ENCODE peak calls at places on chromosomes 3 and 15, in nine cellular contexts. R is fibroblast of lung, X is left ventricle myocardium inferior, Y is PC-3, D is astrocyte, J is LNCaP clone FGC, T is pancreas, G is fibroblast of pulmonary artery, O is PC-9. C is an unnamed sample.

GRCh38 chr3:72270072-72270611 is 485.2 kb upstream of the PROK2 start:
- DNase-seq in R (peak), X (peak), Y (peak), D (peak), J (peak), T (peak), G (peak), O (peak), C (peak)

GRCh38 chr15:93152264-93152884 is 63.4 kb upstream of the RGMA start:
- DNase-seq in R (no peak), X (no peak), Y (no peak), D (no peak), J (no peak), T (no peak), G (no peak), O (no peak), C (no peak)

GRCh38 chr3:38651153-38651789 is 1.8 kb upstream of the SCN5A start:
- DNase-seq in R (peak), X (peak), Y (peak), D (no peak), J (peak), T (peak), G (peak), O (no peak), C (peak)

GRCh38 chr3:114714237-114714636 is 420.4 kb downstream of the TIGIT start:
- DNase-seq in R (no peak), X (no peak), Y (no peak), D (no peak), J (no peak), T (no peak), G (peak), O (no peak), C (peak)

GRCh38 chr3:128494152-128494650 is 1.2 kb upstream of the GATA2 start:
- DNase-seq in R (no peak), X (no peak), Y (no peak), D (no peak), J (no peak), T (peak), G (no peak), O (no peak), C (no peak)

GRCh38 chr3:162729686-162730085 is 1233.1 kb downstream of the OTOL1 start:
- DNase-seq in R (no peak), X (no peak), Y (peak), D (peak), J (no peak), T (no peak), G (no peak), O (no peak), C (no peak)

GRCh38 chr15:52040167-52040900 is 21.3 kb downstream of the MAPK6 start:
- DNase-seq in R (peak), X (no peak), Y (no peak), D (peak), J (no peak), T (no peak), G (peak), O (no peak), C (peak)

GRCh38 chr3:62252614-62253147 is 120.7 kb downstream of the FEZF2 start:
- DNase-seq in R (peak), X (no peak), Y (no peak), D (peak), J (no peak), T (no peak), G (peak), O (no peak), C (no peak)

GRCh38 chr3:66411436-66411835 is 89.4 kb downstream of the LRIG1 start:
- DNase-seq in R (no peak), X (no peak), Y (no peak), D (no peak), J (no peak), T (no peak), G (no peak), O (no peak), C (no peak)

GRCh38 chr3:184741798-184742675 is 30.2 kb upstream of the MAGEF1 start:
- DNase-seq in R (no peak), X (no peak), Y (no peak), D (no peak), J (no peak), T (peak), G (no peak), O (no peak), C (no peak)

GRCh38 chr15:69666441-69666882 is 213.8 kb downstream of the RPLP1 start:
- DNase-seq in R (peak), X (peak), Y (no peak), D (peak), J (no peak), T (no peak), G (peak), O (no peak), C (peak)

GRCh38 chr3:163056874-163057497 is 1560.4 kb downstream of the OTOL1 start:
- DNase-seq in R (peak), X (no peak), Y (peak), D (no peak), J (peak), T (peak), G (peak), O (no peak), C (peak)

GRCh38 chr15:34055868-34056595 is 17.0 kb upstream of the AVEN start:
- DNase-seq in R (peak), X (no peak), Y (peak), D (peak), J (no peak), T (no peak), G (peak), O (no peak), C (peak)

GRCh38 chr3:101903426-101903825 is 54.1 kb downstream of the NFKBIZ start:
- DNase-seq in R (peak), X (no peak), Y (peak), D (peak), J (no peak), T (no peak), G (peak), O (peak), C (peak)

GRCh38 chr3:85821130-85821756 is 862.5 kb downstream of the CADM2 start:
- DNase-seq in R (peak), X (no peak), Y (peak), D (no peak), J (peak), T (peak), G (peak), O (no peak), C (peak)

GRCh38 chr3:66479532-66479947 is 21.3 kb downstream of the LRIG1 start:
- DNase-seq in R (no peak), X (no peak), Y (no peak), D (no peak), J (no peak), T (no peak), G (no peak), O (no peak), C (no peak)

GRCh38 chr3:27960133-27960532 is 238.0 kb upstream of the EOMES start:
- DNase-seq in R (peak), X (no peak), Y (peak), D (peak), J (no peak), T (no peak), G (peak), O (no peak), C (peak)

GRCh38 chr15:35289029-35289617 is 204.0 kb upstream of the NANOGP8 start:
- DNase-seq in R (peak), X (no peak), Y (peak), D (peak), J (peak), T (no peak), G (peak), O (peak), C (peak)

GRCh38 chr3:142366434-142366833 is 81.4 kb downstream of the XRN1 start:
- DNase-seq in R (no peak), X (no peak), Y (peak), D (no peak), J (no peak), T (no peak), G (peak), O (no peak), C (peak)

GRCh38 chr15:76905855-76906254 is 715 bp upstream of the SCAPER start:
- DNase-seq in R (no peak), X (no peak), Y (no peak), D (no peak), J (no peak), T (no peak), G (no peak), O (no peak), C (no peak)

GRCh38 chr15:60390231-60390630 is 7.6 kb downstream of the ANXA2 start:
- DNase-seq in R (no peak), X (no peak), Y (no peak), D (no peak), J (no peak), T (no peak), G (no peak), O (no peak), C (peak)

GRCh38 chr3:115961390-115961789 is 338.1 kb downstream of the GAP43 start:
- DNase-seq in R (no peak), X (no peak), Y (no peak), D (no peak), J (no peak), T (no peak), G (no peak), O (no peak), C (no peak)

GRCh38 chr3:28860307-28860706 is 420.6 kb upstream of the RBMS3 start:
- DNase-seq in R (peak), X (peak), Y (no peak), D (no peak), J (peak), T (peak), G (peak), O (no peak), C (no peak)

GRCh38 chr15:56076651-56077050 is 83.2 kb upstream of the NEDD4 start:
- DNase-seq in R (no peak), X (no peak), Y (no peak), D (no peak), J (no peak), T (no peak), G (no peak), O (no peak), C (no peak)

GRCh38 chr15:43794269-43795037 is 2.3 kb downstream of the SERF2 start:
- DNase-seq in R (peak), X (no peak), Y (no peak), D (peak), J (no peak), T (no peak), G (peak), O (no peak), C (peak)

GRCh38 chr15:77457619-77458265 is 37.1 kb downstream of the HMG20A start:
- DNase-seq in R (peak), X (no peak), Y (peak), D (peak), J (no peak), T (no peak), G (peak), O (no peak), C (peak)

GRCh38 chr3:139552632-139553335 is 13.2 kb upstream of the RBP1 start:
- DNase-seq in R (no peak), X (no peak), Y (no peak), D (no peak), J (no peak), T (no peak), G (no peak), O (no peak), C (no peak)

GRCh38 chr3:127406309-127407025 is 118.6 kb upstream of the PRR20G start:
- DNase-seq in R (no peak), X (peak), Y (peak), D (no peak), J (no peak), T (no peak), G (peak), O (peak), C (no peak)

GRCh38 chr3:38313263-38313662 is 31.2 kb downstream of the SLC22A14 start:
- DNase-seq in R (no peak), X (no peak), Y (no peak), D (no peak), J (no peak), T (no peak), G (no peak), O (no peak), C (no peak)

GRCh38 chr3:177425042-177425441 is 227.8 kb upstream of the TBL1XR1 start:
- DNase-seq in R (no peak), X (no peak), Y (no peak), D (no peak), J (no peak), T (no peak), G (no peak), O (no peak), C (no peak)

GRCh38 chr15:50652671-50653070 is 33.9 kb downstream of the TRPM7 start:
- DNase-seq in R (no peak), X (no peak), Y (no peak), D (no peak), J (no peak), T (no peak), G (no peak), O (no peak), C (no peak)

GRCh38 chr3:8712045-8712870 is 21.3 kb upstream of the CAV3 start:
- DNase-seq in R (peak), X (no peak), Y (peak), D (peak), J (no peak), T (no peak), G (no peak), O (no peak), C (peak)

GRCh38 chr15:76196286-76196948 is 114.9 kb downstream of the ETFA start:
- DNase-seq in R (peak), X (peak), Y (peak), D (peak), J (peak), T (peak), G (peak), O (peak), C (peak)

GRCh38 chr15:35229085-35229484 is 144.0 kb upstream of the NANOGP8 start:
- DNase-seq in R (no peak), X (no peak), Y (no peak), D (no peak), J (no peak), T (no peak), G (no peak), O (no peak), C (no peak)

GRCh38 chr3:45932112-45932511 is 11.2 kb upstream of the CXCR6 start:
- DNase-seq in R (no peak), X (no peak), Y (no peak), D (no peak), J (no peak), T (no peak), G (no peak), O (no peak), C (no peak)

GRCh38 chr3:45933586-45933985 is 9.7 kb upstream of the CXCR6 start:
- DNase-seq in R (peak), X (no peak), Y (no peak), D (no peak), J (no peak), T (no peak), G (no peak), O (no peak), C (no peak)

GRCh38 chr3:45931476-45931875 is 11.8 kb upstream of the CXCR6 start:
- DNase-seq in R (no peak), X (no peak), Y (no peak), D (no peak), J (no peak), T (no peak), G (no peak), O (no peak), C (no peak)

GRCh38 chr3:45927881-45928280 is 15.4 kb upstream of the CXCR6 start:
- DNase-seq in R (peak), X (no peak), Y (no peak), D (peak), J (no peak), T (no peak), G (no peak), O (no peak), C (no peak)

DNA sequence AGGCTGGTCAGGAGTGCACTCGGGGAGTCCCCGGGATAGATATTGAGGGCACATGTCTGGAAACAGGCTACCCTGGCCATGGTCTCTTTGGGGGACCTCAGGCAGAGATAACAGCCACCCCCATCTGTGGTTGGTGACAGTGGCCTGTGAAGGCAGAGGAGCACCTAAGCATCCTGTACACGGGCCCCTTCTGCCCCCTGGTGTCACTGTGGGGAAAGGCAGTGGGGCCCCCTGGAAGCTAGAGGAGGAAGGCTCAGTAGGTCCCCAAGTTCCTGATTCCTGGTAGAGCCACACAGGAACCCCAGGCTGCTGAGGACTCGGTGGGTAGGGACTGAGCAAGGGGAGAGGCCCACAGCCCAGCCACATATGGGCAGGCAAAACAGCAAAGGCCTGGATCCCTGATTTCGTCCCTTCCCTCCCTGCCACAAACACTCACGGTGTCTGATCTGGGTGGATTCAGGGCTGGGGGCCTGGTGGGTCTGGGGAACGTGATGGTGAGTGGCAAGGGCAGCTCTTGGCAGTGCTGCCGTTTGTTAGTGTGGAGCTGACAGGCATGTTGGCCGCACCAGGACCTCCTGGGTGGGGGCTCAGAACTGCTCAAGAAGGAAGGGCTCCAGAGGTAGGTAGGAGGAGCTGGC is 14.1 kb upstream of the CXCR6 start:
- DNase-seq in R (peak), X (no peak), Y (peak), D (no peak), J (no peak), T (peak), G (no peak), O (no peak), C (peak)
- TF ChIP-seq CTCF in R (peak), X (peak), Y (peak), D (peak), J (peak), T (peak), G (peak), O (peak), C (peak)

GRCh38 chr3:138433892-138434275 is 532 bp upstream of the ESYT3 start:
- DNase-seq in R (no peak), X (no peak), Y (no peak), D (no peak), J (no peak), T (no peak), G (no peak), O (no peak), C (no peak)
- H3K4me3 ChIP-seq in R (peak), X (peak), Y (no peak), D (peak), J (no peak), T (no peak), G (no peak), O (peak), C (peak)

GRCh38 chr3:172303181-172303580 is 145.1 kb downstream of the GHSR start:
- DNase-seq in R (peak), X (no peak), Y (no peak), D (no peak), J (no peak), T (no peak), G (peak), O (no peak), C (no peak)
- TF ChIP-seq CTCF in R (no peak), X (no peak), Y (no peak), D (no peak), J (no peak), T (no peak), G (no peak), O (no peak), C (no peak)

DNA sequence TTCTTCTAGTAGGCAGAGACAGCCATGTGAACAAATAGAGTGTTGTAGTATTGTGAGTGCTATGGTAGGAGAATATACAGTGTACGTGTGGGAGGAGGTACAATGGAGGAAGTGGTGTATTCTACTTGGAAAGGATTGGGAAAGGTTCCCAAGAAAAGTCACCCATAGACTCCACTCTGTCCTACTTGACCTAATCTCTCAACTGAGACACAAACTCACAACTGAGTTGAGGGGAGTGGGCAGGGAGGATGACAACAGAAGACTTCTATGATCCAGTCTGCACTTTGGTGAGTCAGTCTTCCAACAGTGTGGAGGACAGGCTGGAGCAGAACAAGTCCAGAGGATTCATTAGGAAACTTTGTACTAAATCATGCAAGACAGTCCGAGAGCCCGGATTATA is 28.8 kb upstream of the AQP9 start:
- DNase-seq in R (no peak), X (no peak), Y (no peak), D (no peak), J (no peak), T (no peak), G (no peak), O (no peak), C (no peak)
- H3K4me3 ChIP-seq in R (no peak), X (no peak), Y (no peak), D (no peak), J (no peak), T (no peak), G (no peak), O (no peak), C (no peak)

GRCh38 chr3:43854916-43855315 is 164.2 kb downstream of the ABHD5 start:
- DNase-seq in R (no peak), X (no peak), Y (no peak), D (no peak), J (no peak), T (no peak), G (no peak), O (no peak), C (no peak)

GRCh38 chr3:43856761-43857160 is 166.0 kb downstream of the ABHD5 start:
- DNase-seq in R (no peak), X (no peak), Y (no peak), D (no peak), J (no peak), T (no peak), G (no peak), O (no peak), C (no peak)

GRCh38 chr3:43857361-43858051 is 166.8 kb downstream of the ABHD5 start:
- DNase-seq in R (no peak), X (no peak), Y (no peak), D (no peak), J (no peak), T (no peak), G (no peak), O (no peak), C (peak)

GRCh38 chr3:43856351-43856750 is 165.6 kb downstream of the ABHD5 start:
- DNase-seq in R (no peak), X (no peak), Y (no peak), D (no peak), J (no peak), T (no peak), G (no peak), O (no peak), C (no peak)

GRCh38 chr3:43855674-43856299 is 165.0 kb downstream of the ABHD5 start:
- DNase-seq in R (peak), X (peak), Y (peak), D (no peak), J (peak), T (peak), G (peak), O (peak), C (peak)
- TF ChIP-seq CTCF in R (peak), X (peak), Y (peak), D (peak), J (peak), T (peak), G (peak), O (peak), C (peak)

GRCh38 chr3:40615916-40616315 is 91.2 kb downstream of the ZNF621 start:
- DNase-seq in R (no peak), X (no peak), Y (no peak), D (no peak), J (no peak), T (no peak), G (no peak), O (no peak), C (no peak)
- H3K4me3 ChIP-seq in R (no peak), X (peak), Y (no peak), D (no peak), J (no peak), T (no peak), G (no peak), O (no peak), C (no peak)

GRCh38 chr15:84822774-84823579 is 5.8 kb downstream of the ALPK3 start:
- DNase-seq in R (no peak), X (no peak), Y (no peak), D (no peak), J (no peak), T (no peak), G (no peak), O (no peak), C (no peak)

GRCh38 chr15:84819291-84819768 is 2.2 kb downstream of the ALPK3 start:
- DNase-seq in R (no peak), X (peak), Y (no peak), D (no peak), J (no peak), T (no peak), G (no peak), O (no peak), C (no peak)

GRCh38 chr15:84823580-84823878 is 6.4 kb downstream of the ALPK3 start:
- DNase-seq in R (no peak), X (no peak), Y (no peak), D (no peak), J (no peak), T (no peak), G (no peak), O (no peak), C (no peak)

GRCh38 chr15:84819791-84820190 is 2.6 kb downstream of the ALPK3 start:
- DNase-seq in R (no peak), X (no peak), Y (no peak), D (no peak), J (no peak), T (no peak), G (no peak), O (no peak), C (no peak)

GRCh38 chr15:84821501-84822021 is 4.4 kb downstream of the ALPK3 start:
- DNase-seq in R (no peak), X (no peak), Y (no peak), D (no peak), J (no peak), T (no peak), G (peak), O (no peak), C (peak)
- TF ChIP-seq CTCF in R (no peak), X (peak), Y (no peak), D (no peak), J (no peak), T (no peak), G (peak), O (no peak), C (peak)